ENCODE peak calls at places on chromosomes 11 and 22, in eight cellular contexts. One of them, this sample, is unnamed.
A peak's percentile ranks its signal among the peaks of the same experiment; 100 is the strongest.

GRCh38 chr11:46725338-46726205 is 6.6 kb downstream of the F2 start:
- DNase-seq in lower lobe of right lung: no peak
- DNase-seq in effector memory CD4-positive, alpha-beta T cell: no peak
- DNase-seq in CD8-positive, alpha-beta memory T cell: no peak
- DNase-seq in right lobe of liver: no peak
- DNase-seq in Caco-2: no peak
- DNase-seq in lung: no peak
- DNase-seq in fibroblast of lung: no peak
- DNase-seq in this sample: no peak

GRCh38 chr11:83047515-83048225 is 24.0 kb downstream of the RAB30 start:
- DNase-seq in lower lobe of right lung: no peak
- DNase-seq in effector memory CD4-positive, alpha-beta T cell: no peak
- DNase-seq in CD8-positive, alpha-beta memory T cell: no peak
- DNase-seq in right lobe of liver: no peak
- DNase-seq in Caco-2: no peak
- DNase-seq in lung: no peak
- DNase-seq in fibroblast of lung: peak; percentile 58
- DNase-seq in this sample: no peak

GRCh38 chr11:119863811-119864601 is 135.0 kb upstream of the NECTIN1 start:
- DNase-seq in lower lobe of right lung: no peak
- DNase-seq in effector memory CD4-positive, alpha-beta T cell: no peak
- DNase-seq in CD8-positive, alpha-beta memory T cell: no peak
- DNase-seq in right lobe of liver: no peak
- DNase-seq in Caco-2: peak; percentile 97
- DNase-seq in lung: no peak
- DNase-seq in fibroblast of lung: no peak
- DNase-seq in this sample: no peak

GRCh38 chr22:42329504-42329903 is 59.1 kb upstream of the TCF20 start:
- DNase-seq in lower lobe of right lung: no peak
- DNase-seq in effector memory CD4-positive, alpha-beta T cell: no peak
- DNase-seq in CD8-positive, alpha-beta memory T cell: no peak
- DNase-seq in right lobe of liver: no peak
- DNase-seq in Caco-2: no peak
- DNase-seq in lung: no peak
- DNase-seq in fibroblast of lung: no peak
- DNase-seq in this sample: no peak

GRCh38 chr11:80886684-80887083 is 1445.9 kb upstream of the TENM4 start:
- DNase-seq in lower lobe of right lung: no peak
- DNase-seq in effector memory CD4-positive, alpha-beta T cell: no peak
- DNase-seq in CD8-positive, alpha-beta memory T cell: no peak
- DNase-seq in right lobe of liver: no peak
- DNase-seq in Caco-2: no peak
- DNase-seq in lung: no peak
- DNase-seq in fibroblast of lung: no peak
- DNase-seq in this sample: no peak

GRCh38 chr22:24554316-24555159 is at the start of gene GUCD1:
- DNase-seq in lower lobe of right lung: peak; percentile 54
- DNase-seq in effector memory CD4-positive, alpha-beta T cell: no peak
- DNase-seq in CD8-positive, alpha-beta memory T cell: peak; percentile 49
- DNase-seq in right lobe of liver: peak; percentile 50
- DNase-seq in Caco-2: no peak
- DNase-seq in lung: no peak
- DNase-seq in fibroblast of lung: peak; percentile 51
- DNase-seq in this sample: peak; percentile 19

GRCh38 chr11:118903204-118904015 is 19.7 kb downstream of the CXCR5 start:
- DNase-seq in lower lobe of right lung: no peak
- DNase-seq in effector memory CD4-positive, alpha-beta T cell: no peak
- DNase-seq in CD8-positive, alpha-beta memory T cell: no peak
- DNase-seq in right lobe of liver: no peak
- DNase-seq in Caco-2: no peak
- DNase-seq in lung: no peak
- DNase-seq in fibroblast of lung: no peak
- DNase-seq in this sample: no peak

GRCh38 chr11:115166826-115167225 is 337.4 kb downstream of the CADM1 start:
- DNase-seq in lower lobe of right lung: no peak
- DNase-seq in effector memory CD4-positive, alpha-beta T cell: no peak
- DNase-seq in CD8-positive, alpha-beta memory T cell: no peak
- DNase-seq in right lobe of liver: no peak
- DNase-seq in Caco-2: no peak
- DNase-seq in lung: no peak
- DNase-seq in fibroblast of lung: peak; percentile 33
- DNase-seq in this sample: no peak

GRCh38 chr11:61567286-61568061 is 13.4 kb downstream of the SYT7 start:
- DNase-seq in lower lobe of right lung: peak; percentile 80
- DNase-seq in effector memory CD4-positive, alpha-beta T cell: peak; percentile 57
- DNase-seq in CD8-positive, alpha-beta memory T cell: peak; percentile 80
- DNase-seq in right lobe of liver: peak; percentile 78
- DNase-seq in Caco-2: peak; percentile 86
- DNase-seq in lung: peak; percentile 79
- DNase-seq in fibroblast of lung: peak; percentile 71
- DNase-seq in this sample: peak; percentile 62

GRCh38 chr11:8717876-8718753 is 35.5 kb downstream of the RPL27A start:
- DNase-seq in lower lobe of right lung: no peak
- DNase-seq in effector memory CD4-positive, alpha-beta T cell: no peak
- DNase-seq in CD8-positive, alpha-beta memory T cell: no peak
- DNase-seq in right lobe of liver: peak; percentile 68
- DNase-seq in Caco-2: no peak
- DNase-seq in lung: peak; percentile 67
- DNase-seq in fibroblast of lung: peak; percentile 95
- DNase-seq in this sample: no peak

GRCh38 chr11:65637794-65638317 is at the start of gene SIPA1:
- DNase-seq in lower lobe of right lung: peak; percentile 77
- DNase-seq in effector memory CD4-positive, alpha-beta T cell: peak; percentile 65
- DNase-seq in CD8-positive, alpha-beta memory T cell: peak; percentile 80
- DNase-seq in right lobe of liver: peak; percentile 87
- DNase-seq in Caco-2: peak; percentile 77
- DNase-seq in lung: peak; percentile 70
- DNase-seq in fibroblast of lung: peak; percentile 88
- DNase-seq in this sample: peak; percentile 68

GRCh38 chr11:45285289-45285828 is 782 bp downstream of the SYT13 start:
- DNase-seq in lower lobe of right lung: no peak
- DNase-seq in effector memory CD4-positive, alpha-beta T cell: no peak
- DNase-seq in CD8-positive, alpha-beta memory T cell: no peak
- DNase-seq in right lobe of liver: no peak
- DNase-seq in Caco-2: no peak
- DNase-seq in lung: no peak
- DNase-seq in fibroblast of lung: no peak
- DNase-seq in this sample: no peak

GRCh38 chr22:32042924-32043323 is at the start of gene SLC5A1:
- DNase-seq in lower lobe of right lung: peak; percentile 67
- DNase-seq in effector memory CD4-positive, alpha-beta T cell: no peak
- DNase-seq in CD8-positive, alpha-beta memory T cell: no peak
- DNase-seq in right lobe of liver: peak; percentile 22
- DNase-seq in Caco-2: no peak
- DNase-seq in lung: peak; percentile 34
- DNase-seq in fibroblast of lung: no peak
- DNase-seq in this sample: no peak

GRCh38 chr11:114290503-114291239 is 5.5 kb upstream of the NNMT start:
- DNase-seq in lower lobe of right lung: no peak
- DNase-seq in effector memory CD4-positive, alpha-beta T cell: no peak
- DNase-seq in CD8-positive, alpha-beta memory T cell: no peak
- DNase-seq in right lobe of liver: no peak
- DNase-seq in Caco-2: no peak
- DNase-seq in lung: no peak
- DNase-seq in fibroblast of lung: peak; percentile 85
- DNase-seq in this sample: no peak

GRCh38 chr22:23120415-23120899 is 21.3 kb downstream of the RSPH14 start:
- DNase-seq in lower lobe of right lung: no peak
- DNase-seq in effector memory CD4-positive, alpha-beta T cell: no peak
- DNase-seq in CD8-positive, alpha-beta memory T cell: no peak
- DNase-seq in right lobe of liver: no peak
- DNase-seq in Caco-2: no peak
- DNase-seq in lung: no peak
- DNase-seq in fibroblast of lung: no peak
- DNase-seq in this sample: no peak

DNA sequence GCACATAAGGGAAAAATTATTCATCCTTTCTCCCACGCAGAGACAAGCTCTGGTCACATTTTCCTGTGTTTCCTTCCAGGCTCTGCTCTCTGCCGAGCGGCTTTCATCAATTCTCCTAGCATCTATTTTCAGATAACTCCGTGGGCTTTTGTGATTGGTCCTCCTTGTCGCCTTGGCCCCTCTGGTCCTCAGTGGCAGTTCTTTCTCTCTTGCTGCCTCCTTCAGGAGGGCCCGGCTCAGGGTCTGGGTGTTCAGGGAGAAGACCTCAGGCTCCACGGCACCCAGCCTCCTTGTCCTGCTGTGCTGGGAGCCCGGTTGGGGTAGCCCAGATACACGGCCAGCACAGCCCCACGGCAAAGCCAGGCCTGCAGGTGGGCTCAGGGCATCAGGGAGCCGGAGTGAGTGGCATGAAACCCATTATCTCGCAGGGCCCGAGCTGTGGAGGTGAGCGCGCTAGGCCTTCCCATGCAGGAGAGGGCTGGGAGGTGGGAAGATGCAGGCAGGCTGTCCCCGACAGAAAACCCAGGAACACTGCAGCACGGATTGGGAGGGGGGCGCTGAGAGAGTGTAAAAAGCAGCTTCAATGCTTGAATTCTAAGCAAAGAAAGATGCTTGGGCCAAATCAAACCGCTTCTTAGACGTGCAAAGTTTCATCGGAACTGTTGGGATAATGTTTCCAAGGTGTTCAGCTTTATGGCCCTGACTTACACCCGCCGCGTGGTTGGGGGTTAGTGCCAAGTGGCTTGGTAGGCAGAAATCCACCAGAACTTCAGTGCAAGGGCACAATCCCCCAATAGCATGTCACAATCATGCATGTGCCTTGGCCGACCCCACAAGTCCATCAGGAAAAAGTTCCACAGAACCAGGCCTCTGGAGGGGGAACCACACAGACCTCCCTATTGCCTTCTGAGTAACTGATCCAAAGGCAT is 81.9 kb upstream of the WNT7B start:
- DNase-seq in lower lobe of right lung: peak; percentile 48
- DNase-seq in effector memory CD4-positive, alpha-beta T cell: no peak
- DNase-seq in CD8-positive, alpha-beta memory T cell: peak; percentile 33
- DNase-seq in right lobe of liver: peak; percentile 28
- DNase-seq in Caco-2: peak; percentile 17
- DNase-seq in lung: no peak
- DNase-seq in fibroblast of lung: peak; percentile 56
- DNase-seq in this sample: no peak
- H3K4me1 ChIP-seq in lower lobe of right lung: peaks cover 88% of the 10 kb centered on the region
- H3K4me1 ChIP-seq in effector memory CD4-positive, alpha-beta T cell: peaks cover 21% of the 10 kb centered on the region
- H3K4me1 ChIP-seq in CD8-positive, alpha-beta memory T cell: peaks cover 33% of the 10 kb centered on the region
- H3K4me1 ChIP-seq in right lobe of liver: no peaks in the 10 kb centered on the region
- H3K4me1 ChIP-seq in Caco-2: no peaks in the 10 kb centered on the region
- H3K4me1 ChIP-seq in lung: peaks cover 10% of the 10 kb centered on the region
- H3K4me1 ChIP-seq in fibroblast of lung: peaks cover 28% of the 10 kb centered on the region
- H3K4me1 ChIP-seq in this sample: peaks cover 43% of the 10 kb centered on the region

GRCh38 chr22:29654420-29654819 is 51.0 kb downstream of the NF2 start:
- DNase-seq in lower lobe of right lung: no peak
- DNase-seq in effector memory CD4-positive, alpha-beta T cell: no peak
- DNase-seq in CD8-positive, alpha-beta memory T cell: no peak
- DNase-seq in right lobe of liver: no peak
- DNase-seq in Caco-2: no peak
- DNase-seq in lung: no peak
- DNase-seq in fibroblast of lung: no peak
- DNase-seq in this sample: no peak

GRCh38 chr22:29647954-29648737 is 44.7 kb downstream of the NF2 start:
- DNase-seq in lower lobe of right lung: no peak
- DNase-seq in effector memory CD4-positive, alpha-beta T cell: no peak
- DNase-seq in CD8-positive, alpha-beta memory T cell: no peak
- DNase-seq in right lobe of liver: no peak
- DNase-seq in Caco-2: no peak
- DNase-seq in lung: no peak
- DNase-seq in fibroblast of lung: no peak
- DNase-seq in this sample: no peak

DNA sequence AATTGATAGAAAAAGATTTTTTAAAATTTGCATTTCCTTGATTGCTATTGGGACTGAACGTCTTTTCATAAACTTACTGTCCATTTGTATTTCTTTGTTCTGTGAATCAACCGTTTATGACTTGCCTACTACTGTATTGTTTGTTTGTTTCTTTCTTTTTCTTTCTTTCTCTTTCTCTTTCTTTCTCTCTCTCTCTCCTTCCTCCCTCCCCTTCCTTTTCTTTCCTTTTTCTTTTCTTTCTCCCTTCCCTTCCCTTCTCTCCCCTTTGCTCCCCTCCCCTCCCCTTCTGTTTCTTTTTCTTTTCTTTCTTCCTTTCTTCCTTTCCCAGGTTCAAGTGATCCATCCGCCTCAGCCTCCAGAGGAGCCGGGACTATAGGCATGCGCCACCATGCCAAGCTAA is 46.9 kb downstream of the NF2 start:
- DNase-seq in lower lobe of right lung: no peak
- DNase-seq in effector memory CD4-positive, alpha-beta T cell: no peak
- DNase-seq in CD8-positive, alpha-beta memory T cell: no peak
- DNase-seq in right lobe of liver: no peak
- DNase-seq in Caco-2: no peak
- DNase-seq in lung: no peak
- DNase-seq in fibroblast of lung: no peak
- DNase-seq in this sample: no peak
- H3K4me3 ChIP-seq in lower lobe of right lung: no peak overlapping the region
- H3K4me3 ChIP-seq in effector memory CD4-positive, alpha-beta T cell: no peak overlapping the region
- H3K4me3 ChIP-seq in CD8-positive, alpha-beta memory T cell: no peak overlapping the region
- H3K4me3 ChIP-seq in right lobe of liver: no peak overlapping the region
- H3K4me3 ChIP-seq in Caco-2: no peak overlapping the region
- H3K4me3 ChIP-seq in lung: no peak overlapping the region
- H3K4me3 ChIP-seq in fibroblast of lung: no peak overlapping the region
- H3K4me3 ChIP-seq in this sample: no peak overlapping the region

GRCh38 chr11:12508151-12508740 is 130.9 kb downstream of the PARVA start:
- DNase-seq in lower lobe of right lung: no peak
- DNase-seq in effector memory CD4-positive, alpha-beta T cell: no peak
- DNase-seq in CD8-positive, alpha-beta memory T cell: no peak
- DNase-seq in right lobe of liver: no peak
- DNase-seq in Caco-2: no peak
- DNase-seq in lung: no peak
- DNase-seq in fibroblast of lung: peak; percentile 83
- DNase-seq in this sample: no peak

GRCh38 chr11:12507391-12507790 is 130.0 kb downstream of the PARVA start:
- DNase-seq in lower lobe of right lung: no peak
- DNase-seq in effector memory CD4-positive, alpha-beta T cell: no peak
- DNase-seq in CD8-positive, alpha-beta memory T cell: no peak
- DNase-seq in right lobe of liver: no peak
- DNase-seq in Caco-2: no peak
- DNase-seq in lung: no peak
- DNase-seq in fibroblast of lung: no peak
- DNase-seq in this sample: no peak

GRCh38 chr11:12505183-12505582 is 127.8 kb downstream of the PARVA start:
- DNase-seq in lower lobe of right lung: no peak
- DNase-seq in effector memory CD4-positive, alpha-beta T cell: no peak
- DNase-seq in CD8-positive, alpha-beta memory T cell: no peak
- DNase-seq in right lobe of liver: no peak
- DNase-seq in Caco-2: no peak
- DNase-seq in lung: no peak
- DNase-seq in fibroblast of lung: no peak
- DNase-seq in this sample: no peak

GRCh38 chr11:12503886-12504285 is 126.5 kb downstream of the PARVA start:
- DNase-seq in lower lobe of right lung: no peak
- DNase-seq in effector memory CD4-positive, alpha-beta T cell: no peak
- DNase-seq in CD8-positive, alpha-beta memory T cell: no peak
- DNase-seq in right lobe of liver: no peak
- DNase-seq in Caco-2: no peak
- DNase-seq in lung: no peak
- DNase-seq in fibroblast of lung: no peak
- DNase-seq in this sample: no peak

GRCh38 chr11:12506502-12506921 is 129.1 kb downstream of the PARVA start:
- DNase-seq in lower lobe of right lung: no peak
- DNase-seq in effector memory CD4-positive, alpha-beta T cell: no peak
- DNase-seq in CD8-positive, alpha-beta memory T cell: no peak
- DNase-seq in right lobe of liver: no peak
- DNase-seq in Caco-2: no peak
- DNase-seq in lung: no peak
- DNase-seq in fibroblast of lung: peak; percentile 58
- DNase-seq in this sample: no peak
- H3K36me3 ChIP-seq in lower lobe of right lung: peaks cover 26% of the 10 kb centered on the region
- H3K36me3 ChIP-seq in effector memory CD4-positive, alpha-beta T cell: no peaks in the 10 kb centered on the region
- H3K36me3 ChIP-seq in CD8-positive, alpha-beta memory T cell: no peaks in the 10 kb centered on the region
- H3K36me3 ChIP-seq in right lobe of liver: no peaks in the 10 kb centered on the region
- H3K36me3 ChIP-seq in Caco-2: peaks cover 1% of the 10 kb centered on the region
- H3K36me3 ChIP-seq in lung: peaks cover 15% of the 10 kb centered on the region
- H3K36me3 ChIP-seq in fibroblast of lung: peaks cover 2% of the 10 kb centered on the region
- H3K36me3 ChIP-seq in this sample: no peaks in the 10 kb centered on the region

GRCh38 chr11:34346551-34346950 is 11.3 kb downstream of the ABTB2 start:
- DNase-seq in lower lobe of right lung: no peak
- DNase-seq in effector memory CD4-positive, alpha-beta T cell: no peak
- DNase-seq in CD8-positive, alpha-beta memory T cell: no peak
- DNase-seq in right lobe of liver: no peak
- DNase-seq in Caco-2: no peak
- DNase-seq in lung: no peak
- DNase-seq in fibroblast of lung: peak; percentile 74
- DNase-seq in this sample: no peak
- H3K4me1 ChIP-seq in lower lobe of right lung: peaks cover 37% of the 10 kb centered on the region
- H3K4me1 ChIP-seq in effector memory CD4-positive, alpha-beta T cell: no peaks in the 10 kb centered on the region
- H3K4me1 ChIP-seq in CD8-positive, alpha-beta memory T cell: no peaks in the 10 kb centered on the region
- H3K4me1 ChIP-seq in right lobe of liver: no peaks in the 10 kb centered on the region
- H3K4me1 ChIP-seq in Caco-2: peaks cover 18% of the 10 kb centered on the region
- H3K4me1 ChIP-seq in lung: peaks cover 20% of the 10 kb centered on the region
- H3K4me1 ChIP-seq in fibroblast of lung: peaks cover 33% of the 10 kb centered on the region
- H3K4me1 ChIP-seq in this sample: no peaks in the 10 kb centered on the region